ENCODE peak calls at places on chromosome 7, in eight cellular contexts. Z is left ventricle myocardium inferior; M is stimulated activated naive CD4-positive, alpha-beta T cell treated with Interleukin-2 at 50 U/mL for 16 hours; B is RCC 7860; N is RPMI8226; S is midbrain; T is COR-L47; A is CD4-positive, alpha-beta T cell. W is an unnamed sample.

GRCh38 chr7:29485376-29486190 is 78.1 kb upstream of the PRR15 start:
- DNase-seq in Z (no peak), M (no peak), B (no peak), N (no peak), S (peak), T (peak), A (no peak), W (peak)

GRCh38 chr7:39709768-39710291 is 86.5 kb downstream of the RALA start:
- DNase-seq in Z (peak), M (no peak), B (no peak), N (no peak), S (peak), T (no peak), A (no peak), W (no peak)

GRCh38 chr7:40659231-40659630 is 524.4 kb downstream of the SUGCT start:
- DNase-seq in Z (peak), M (no peak), B (no peak), N (no peak), S (no peak), T (no peak), A (no peak), W (no peak)

GRCh38 chr7:156612930-156613329 is 27.6 kb upstream of the RNF32 start:
- DNase-seq in Z (no peak), M (peak), B (no peak), N (peak), S (no peak), T (no peak), A (peak), W (no peak)

GRCh38 chr7:86914468-86915054 is 144.9 kb downstream of the ELAPOR2 start:
- DNase-seq in Z (no peak), M (no peak), B (no peak), N (peak), S (no peak), T (peak), A (no peak), W (no peak)

GRCh38 chr7:74092321-74092963 is 8.8 kb downstream of the LIMK1 start:
- DNase-seq in Z (peak), M (no peak), B (no peak), N (no peak), S (no peak), T (no peak), A (no peak), W (no peak)

GRCh38 chr7:128021361-128021760 is 9.9 kb downstream of the LRRC4 start:
- DNase-seq in Z (no peak), M (no peak), B (peak), N (no peak), S (no peak), T (no peak), A (no peak), W (no peak)

GRCh38 chr7:119514326-119514725 is 758.6 kb upstream of the KCND2 start:
- DNase-seq in Z (no peak), M (no peak), B (no peak), N (no peak), S (no peak), T (no peak), A (no peak), W (no peak)

GRCh38 chr7:28500143-28500542 is 87.8 kb downstream of the CREB5 start:
- DNase-seq in Z (no peak), M (no peak), B (no peak), N (no peak), S (no peak), T (no peak), A (no peak), W (no peak)

GRCh38 chr7:144256112-144256511 is 8.5 kb downstream of the OR2A7 start:
- DNase-seq in Z (no peak), M (no peak), B (no peak), N (peak), S (no peak), T (no peak), A (no peak), W (no peak)

GRCh38 chr7:92836489-92837213 is at the start of gene CDK6:
- DNase-seq in Z (peak), M (peak), B (peak), N (peak), S (no peak), T (no peak), A (peak), W (peak)

GRCh38 chr7:127754457-127754856 is 102.5 kb downstream of the SND1 start:
- DNase-seq in Z (no peak), M (no peak), B (no peak), N (no peak), S (no peak), T (no peak), A (no peak), W (no peak)

GRCh38 chr7:148262721-148263229 is 327.8 kb upstream of the C7orf33 start:
- DNase-seq in Z (peak), M (peak), B (no peak), N (peak), S (peak), T (peak), A (peak), W (peak)

GRCh38 chr7:27188666-27189559 is 3.9 kb upstream of the HOXA11 start:
- DNase-seq in Z (no peak), M (no peak), B (no peak), N (no peak), S (no peak), T (no peak), A (peak), W (peak)

GRCh38 chr7:2821842-2822507 is 22.1 kb downstream of the GNA12 start:
- DNase-seq in Z (no peak), M (no peak), B (peak), N (no peak), S (no peak), T (no peak), A (no peak), W (no peak)

GRCh38 chr7:87316846-87317545 is 28.5 kb upstream of the CROT start:
- DNase-seq in Z (no peak), M (no peak), B (no peak), N (no peak), S (peak), T (no peak), A (no peak), W (no peak)

GRCh38 chr7:80937336-80937735 is 18.5 kb upstream of the SEMA3C start:
- DNase-seq in Z (no peak), M (no peak), B (no peak), N (no peak), S (no peak), T (no peak), A (no peak), W (no peak)

GRCh38 chr7:11668727-11669126 is 163.3 kb downstream of the THSD7A start:
- DNase-seq in Z (no peak), M (no peak), B (no peak), N (no peak), S (no peak), T (no peak), A (no peak), W (no peak)

GRCh38 chr7:1536768-1537630 is 6.5 kb downstream of the MAFK start:
- DNase-seq in Z (peak), M (no peak), B (peak), N (no peak), S (peak), T (no peak), A (peak), W (no peak)

GRCh38 chr7:44087914-44088838 is 5.8 kb upstream of the POLM start:
- DNase-seq in Z (peak), M (no peak), B (no peak), N (peak), S (peak), T (no peak), A (no peak), W (no peak)

GRCh38 chr7:127840552-127840951 is 188.6 kb downstream of the SND1 start:
- DNase-seq in Z (no peak), M (no peak), B (no peak), N (no peak), S (no peak), T (no peak), A (no peak), W (no peak)

GRCh38 chr7:137331378-137331777 is 12.2 kb downstream of the PTN start:
- DNase-seq in Z (no peak), M (no peak), B (no peak), N (no peak), S (no peak), T (no peak), A (no peak), W (no peak)

GRCh38 chr7:35624299-35625186 is 70.4 kb downstream of the HERPUD2 start:
- DNase-seq in Z (no peak), M (no peak), B (peak), N (peak), S (peak), T (peak), A (peak), W (peak)

GRCh38 chr7:151491859-151492258 is 27.8 kb downstream of the RHEB start:
- DNase-seq in Z (no peak), M (no peak), B (peak), N (no peak), S (no peak), T (no peak), A (no peak), W (no peak)

GRCh38 chr7:78587443-78588044 is 789.0 kb downstream of the PHTF2 start:
- DNase-seq in Z (no peak), M (no peak), B (no peak), N (peak), S (peak), T (peak), A (no peak), W (no peak)

GRCh38 chr7:136869006-136869961 is 832 bp downstream of the CHRM2 start:
- DNase-seq in Z (peak), M (no peak), B (no peak), N (no peak), S (no peak), T (no peak), A (no peak), W (no peak)

GRCh38 chr7:78316110-78316509 is 517.5 kb downstream of the PHTF2 start:
- DNase-seq in Z (no peak), M (no peak), B (no peak), N (no peak), S (no peak), T (no peak), A (no peak), W (no peak)

GRCh38 chr7:25926009-25926408 is 226.0 kb upstream of the NFE2L3 start:
- DNase-seq in Z (no peak), M (no peak), B (no peak), N (no peak), S (no peak), T (no peak), A (no peak), W (no peak)

GRCh38 chr7:138842111-138842510 is 44.1 kb upstream of the ATP6V0A4 start:
- DNase-seq in Z (no peak), M (no peak), B (peak), N (no peak), S (no peak), T (no peak), A (no peak), W (no peak)

GRCh38 chr7:151194188-151194587 is 7.1 kb upstream of the ASB10 start:
- DNase-seq in Z (no peak), M (no peak), B (no peak), N (no peak), S (no peak), T (no peak), A (no peak), W (no peak)

GRCh38 chr7:102270176-102270887 is 16.3 kb upstream of the SH2B2 start:
- DNase-seq in Z (no peak), M (no peak), B (no peak), N (no peak), S (peak), T (no peak), A (no peak), W (no peak)

GRCh38 chr7:35280854-35281253 is 27.0 kb upstream of the TBX20 start:
- DNase-seq in Z (no peak), M (no peak), B (no peak), N (no peak), S (no peak), T (no peak), A (no peak), W (no peak)

GRCh38 chr7:90713628-90714027 is 117.5 kb downstream of the CDK14 start:
- DNase-seq in Z (no peak), M (no peak), B (no peak), N (no peak), S (no peak), T (no peak), A (no peak), W (no peak)

GRCh38 chr7:30717181-30717580 is 34.8 kb upstream of the INMT start:
- DNase-seq in Z (no peak), M (no peak), B (no peak), N (no peak), S (no peak), T (no peak), A (no peak), W (no peak)